ENCODE peak calls at places on chromosomes 3 and 15, in nine cellular contexts. A, L, G, W, E, K, T, N and S are unnamed samples. For H3K27me3, the result is how much of the 10 kb centered on the place peaks cover.

GRCh38 chr3:2597615-2598014 is 498.9 kb downstream of the CNTN4 start:
- DNase-seq in G (no peak), N (no peak), T (no peak), A (no peak), L (peak), E (no peak), K (no peak), W (no peak), S (peak)

GRCh38 chr3:104779324-104779723 is 587.4 kb upstream of the ALCAM start:
- DNase-seq in N (no peak), L (no peak), E (no peak), T (no peak), K (no peak), G (no peak), W (no peak), A (no peak), S (no peak)

GRCh38 chr3:38706961-38707360 is 57.5 kb upstream of the SCN5A start:
- DNase-seq in G (no peak), T (no peak), E (no peak), K (no peak), W (no peak), L (no peak), N (no peak), A (no peak), S (no peak)

GRCh38 chr15:65401607-65402240 is 21.0 kb downstream of the IGDCC4 start:
- DNase-seq in G (no peak), K (no peak), L (no peak), T (no peak), A (no peak), N (no peak), W (no peak), E (no peak), S (no peak)

GRCh38 chr3:133264920-133265319 is 134.9 kb upstream of the BFSP2 start:
- DNase-seq in T (no peak), K (no peak), L (no peak), E (no peak), A (no peak), G (no peak), W (no peak), N (no peak), S (no peak)

GRCh38 chr3:44584646-44585501 is at the start of gene ZNF660:
- DNase-seq in G (peak), L (peak), W (peak), N (no peak), K (peak), T (peak), A (peak), E (peak), S (peak)

GRCh38 chr3:71791634-71792033 is 6.7 kb upstream of the PROK2 start:
- DNase-seq in A (no peak), N (no peak), K (no peak), G (no peak), T (no peak), L (no peak), W (no peak), E (no peak), S (no peak)

GRCh38 chr15:88700716-88701115 is 61.9 kb downstream of the ISG20 start:
- DNase-seq in L (no peak), G (no peak), A (no peak), K (no peak), E (no peak), W (no peak), T (no peak), N (no peak), S (no peak)

GRCh38 chr3:195461518-195462307 is 18.9 kb upstream of the ACAP2 start:
- DNase-seq in L (no peak), K (no peak), N (no peak), A (no peak), G (no peak), E (no peak), W (no peak), T (no peak), S (peak)

GRCh38 chr3:79361748-79362378 is 405.9 kb downstream of the ROBO1 start:
- DNase-seq in W (peak), L (peak), N (no peak), A (no peak), E (no peak), G (no peak), T (no peak), K (peak), S (no peak)

GRCh38 chr3:105837143-105837740 is 31.6 kb downstream of the CBLB start:
- DNase-seq in N (no peak), A (no peak), T (no peak), E (no peak), K (no peak), L (no peak), G (no peak), W (no peak), S (no peak)

GRCh38 chr15:90931737-90932659 is at the start of gene HDDC3:
- DNase-seq in L (peak), G (peak), W (peak), K (peak), N (peak), T (peak), E (peak), A (peak), S (peak)

GRCh38 chr3:184275961-184276910 is at the start of gene ECE2:
- DNase-seq in E (peak), N (no peak), L (no peak), A (no peak), K (no peak), G (no peak), W (no peak), T (no peak), S (no peak)

GRCh38 chr3:105537371-105538075 is 170.8 kb downstream of the ALCAM start:
- DNase-seq in W (no peak), L (no peak), T (no peak), E (no peak), K (no peak), G (no peak), A (no peak), N (no peak), S (no peak)

GRCh38 chr3:169203631-169204550 is 459.6 kb downstream of the MECOM start:
- DNase-seq in N (no peak), A (no peak), G (no peak), L (no peak), W (no peak), K (peak), T (no peak), E (no peak), S (no peak)

GRCh38 chr3:177478170-177478859 is 281.0 kb upstream of the TBL1XR1 start:
- DNase-seq in L (peak), G (no peak), E (peak), K (peak), N (no peak), A (no peak), T (no peak), W (peak), S (no peak)

GRCh38 chr15:56205061-56205876 is 38.4 kb downstream of the RFX7 start:
- DNase-seq in A (no peak), E (no peak), K (peak), G (no peak), N (no peak), T (no peak), W (no peak), L (no peak), S (no peak)

GRCh38 chr3:114508976-114509375 is 215.1 kb downstream of the TIGIT start:
- DNase-seq in A (no peak), W (no peak), L (no peak), T (no peak), E (no peak), G (no peak), K (peak), N (no peak), S (no peak)

GRCh38 chr3:156509209-156510174 is 45.4 kb downstream of the SSR3 start:
- DNase-seq in N (no peak), A (no peak), T (no peak), E (no peak), G (no peak), K (peak), W (peak), L (peak), S (no peak)

GRCh38 chr3:128550113-128550440 is 57.1 kb upstream of the GATA2 start:
- DNase-seq in N (no peak), E (no peak), L (no peak), T (no peak), G (no peak), W (no peak), K (no peak), A (no peak), S (no peak)

GRCh38 chr3:5186854-5187151 is 704 bp upstream of the EDEM1 start:
- DNase-seq in K (peak), G (no peak), L (peak), E (peak), W (no peak), N (no peak), A (no peak), T (no peak), S (no peak)

GRCh38 chr3:177193706-177194268 is 3.5 kb downstream of the TBL1XR1 start:
- DNase-seq in W (no peak), T (no peak), N (no peak), G (no peak), A (no peak), E (no peak), L (no peak), K (no peak), S (no peak)

GRCh38 chr3:97948351-97949109 is 23.7 kb downstream of the RIOX2 start:
- DNase-seq in T (no peak), N (no peak), W (no peak), K (peak), E (no peak), G (no peak), L (no peak), A (no peak), S (no peak)

GRCh38 chr15:63073497-63074172 is 31.1 kb downstream of the TPM1 start:
- DNase-seq in N (no peak), L (no peak), A (no peak), W (no peak), K (no peak), T (no peak), E (no peak), G (no peak), S (no peak)

GRCh38 chr3:78762121-78762520 is 1005.7 kb downstream of the ROBO1 start:
- DNase-seq in E (no peak), T (no peak), K (no peak), W (no peak), A (no peak), G (no peak), N (no peak), L (no peak), S (no peak)

GRCh38 chr15:26628879-26629529 is 143.9 kb downstream of the GABRB3 start:
- DNase-seq in A (peak), E (peak), W (no peak), T (peak), G (peak), L (peak), N (no peak), K (peak), S (peak)

GRCh38 chr3:123261666-123262065 is 59.9 kb downstream of the SEC22A start:
- DNase-seq in N (no peak), L (no peak), W (no peak), A (no peak), T (no peak), K (no peak), E (no peak), G (no peak), S (no peak)

GRCh38 chr15:57827021-57827420 is 120.5 kb downstream of the POLR2M start:
- DNase-seq in G (no peak), N (no peak), T (no peak), K (no peak), E (no peak), A (no peak), L (no peak), W (no peak), S (no peak)

GRCh38 chr3:123348471-123349200 is 100.3 kb downstream of the ADCY5 start:
- DNase-seq in E (no peak), G (no peak), N (no peak), T (no peak), K (no peak), A (no peak), W (no peak), L (no peak), S (no peak)

GRCh38 chr3:161208931-161209330 is 12.2 kb upstream of the NMD3 start:
- DNase-seq in A (no peak), E (no peak), W (no peak), N (no peak), L (no peak), G (no peak), K (no peak), T (no peak), S (no peak)

GRCh38 chr3:159458982-159459381 is 529.7 kb upstream of the IL12A start:
- DNase-seq in E (no peak), G (no peak), L (no peak), T (no peak), W (no peak), K (no peak), N (no peak), A (no peak), S (no peak)

GRCh38 chr15:97126556-97127233 is 796.2 kb downstream of the NR2F2 start:
- DNase-seq in K (no peak), N (no peak), A (no peak), T (no peak), E (no peak), W (no peak), G (no peak), L (no peak), S (no peak)

GRCh38 chr3:122942937-122943827 is 84.4 kb downstream of the SEMA5B start:
- DNase-seq in K (peak), T (peak), W (peak), L (peak), A (peak), G (peak), N (no peak), E (peak), S (peak)

GRCh38 chr15:99213187-99213811 is 36.1 kb downstream of the TTC23 start:
- DNase-seq in L (peak), N (peak), T (peak), W (peak), A (peak), E (peak), G (peak), K (peak), S (peak)

GRCh38 chr15:60933914-60934885 is 294.9 kb downstream of the RORA start:
- DNase-seq in N (no peak), A (no peak), K (no peak), E (no peak), W (no peak), G (no peak), T (no peak), L (no peak), S (no peak)

DNA sequence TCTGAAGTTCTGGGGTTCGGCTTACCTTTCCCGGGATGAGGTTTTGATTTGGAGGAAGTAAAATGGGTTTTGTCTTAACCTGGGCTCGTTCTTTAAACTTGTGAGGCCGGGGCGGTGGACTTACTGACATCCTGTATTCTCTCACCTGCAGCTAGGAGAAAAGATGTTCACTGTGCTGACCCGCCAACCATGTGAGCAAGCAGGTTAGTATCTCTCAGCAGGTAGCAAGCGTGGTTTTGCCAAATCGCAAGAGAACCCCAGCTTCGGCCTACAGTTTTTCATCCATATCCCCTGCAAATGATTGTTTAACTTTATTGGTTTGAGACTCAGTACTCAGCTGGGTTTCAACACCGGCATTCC is 891 bp downstream of the ENTPD3 start:
- DNase-seq in G (no peak), A (no peak), T (no peak), L (no peak), N (no peak), K (no peak), W (no peak), E (no peak), S (no peak)
- H3K27me3 ChIP-seq in G (under half), A (under half), T (under half), L (under half), N (under half), K (under half), W (under half), E (under half), S (under half)

DNA sequence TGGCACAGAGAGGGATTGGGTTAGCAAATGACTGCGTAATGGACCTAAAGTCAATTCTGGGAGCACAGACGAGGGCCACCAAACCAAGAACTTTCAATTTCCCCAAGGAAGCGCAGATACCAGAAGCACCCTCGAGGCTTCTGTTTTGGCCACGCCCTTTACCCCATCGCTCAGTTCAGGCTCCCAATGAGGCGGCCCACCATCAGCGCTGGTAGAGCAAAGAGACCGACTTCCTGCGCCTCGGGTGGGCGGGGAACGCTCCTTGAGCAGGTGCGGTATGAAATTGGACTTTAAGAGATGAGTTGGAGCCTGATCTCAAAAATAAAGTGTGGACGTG is 603 bp upstream of the SPSB4 start:
- DNase-seq in N (no peak), T (no peak), A (no peak), G (no peak), L (no peak), K (no peak), E (no peak), W (no peak), S (no peak)
- H3K27me3 ChIP-seq in N (under half), T (under half), A (half or more), G (under half), L (half or more), K (under half), E (under half), W (under half), S (under half)

DNA sequence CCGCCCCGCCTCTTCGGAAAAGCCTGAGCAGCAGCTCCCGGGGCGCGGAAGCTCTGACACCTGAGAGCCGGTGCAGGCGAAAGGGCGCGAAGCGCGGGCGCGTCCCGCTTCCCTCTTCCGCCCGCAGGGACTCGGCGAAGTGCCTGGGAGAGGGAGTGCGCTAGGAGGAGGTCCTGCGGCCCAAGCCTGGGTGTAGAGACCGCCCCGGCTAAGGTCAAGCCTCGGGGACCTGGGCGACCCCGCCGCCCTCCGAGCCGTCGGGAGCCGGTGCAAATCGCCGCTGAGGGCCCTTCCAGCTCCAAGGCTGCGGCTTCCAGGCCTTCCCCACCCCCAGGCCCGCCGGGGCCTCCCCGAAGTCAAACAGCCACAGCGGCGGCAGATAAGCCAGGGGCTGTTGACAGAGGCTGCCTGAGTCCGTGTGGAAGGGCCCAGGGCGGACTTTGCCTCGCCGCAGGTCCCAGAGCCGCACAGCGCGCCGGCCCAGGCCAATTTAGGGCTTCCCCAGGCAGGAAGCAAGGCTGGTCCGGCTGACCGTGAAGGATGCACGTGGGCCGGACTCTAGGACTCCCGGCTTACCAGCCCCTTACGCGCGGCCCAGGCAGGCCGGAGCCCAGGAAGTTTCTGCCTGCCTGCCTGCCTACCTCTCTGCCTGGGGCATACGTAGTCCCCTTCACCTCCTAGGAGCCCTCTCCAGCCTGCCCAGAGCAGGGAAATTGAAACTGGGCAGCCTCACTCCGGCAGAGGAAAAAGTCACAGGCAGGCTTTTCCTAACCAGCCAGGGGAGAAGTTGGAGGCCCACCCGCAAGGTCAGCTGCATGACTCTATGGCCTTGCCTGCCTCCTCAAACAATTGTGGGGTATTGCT is 2.3 kb downstream of the ITPKA start:
- DNase-seq in L (peak), E (peak), K (no peak), W (no peak), T (no peak), N (no peak), G (peak), A (no peak), S (peak)
- H3K27me3 ChIP-seq in L (half or more), E (under half), K (half or more), W (under half), T (under half), N (half or more), G (under half), A (half or more), S (under half)

GRCh38 chr15:68431037-68431791 is 749 bp downstream of the ITGA11 start:
- DNase-seq in T (peak), E (no peak), G (no peak), K (peak), L (peak), N (no peak), W (no peak), A (peak), S (peak)
- H3K27me3 ChIP-seq in T (under half), E (under half), G (under half), K (half or more), L (under half), N (under half), W (under half), A (half or more), S (under half)

GRCh38 chr15:89749526-89749925 is 1.5 kb downstream of the MESP1 start:
- DNase-seq in A (no peak), E (no peak), W (no peak), G (no peak), K (no peak), N (no peak), L (no peak), T (no peak), S (no peak)

GRCh38 chr15:89749951-89750559 is 994 bp downstream of the MESP1 start:
- DNase-seq in L (no peak), N (no peak), G (no peak), E (peak), T (peak), A (no peak), W (no peak), K (no peak), S (no peak)

GRCh38 chr15:89753855-89754254 is 2.8 kb upstream of the MESP1 start:
- DNase-seq in W (no peak), T (no peak), N (no peak), G (no peak), A (no peak), E (no peak), K (no peak), L (no peak), S (no peak)

GRCh38 chr15:89750560-89751542 is at the start of gene MESP1:
- DNase-seq in G (peak), E (peak), N (peak), A (peak), K (peak), T (peak), L (peak), W (peak), S (peak)

DNA sequence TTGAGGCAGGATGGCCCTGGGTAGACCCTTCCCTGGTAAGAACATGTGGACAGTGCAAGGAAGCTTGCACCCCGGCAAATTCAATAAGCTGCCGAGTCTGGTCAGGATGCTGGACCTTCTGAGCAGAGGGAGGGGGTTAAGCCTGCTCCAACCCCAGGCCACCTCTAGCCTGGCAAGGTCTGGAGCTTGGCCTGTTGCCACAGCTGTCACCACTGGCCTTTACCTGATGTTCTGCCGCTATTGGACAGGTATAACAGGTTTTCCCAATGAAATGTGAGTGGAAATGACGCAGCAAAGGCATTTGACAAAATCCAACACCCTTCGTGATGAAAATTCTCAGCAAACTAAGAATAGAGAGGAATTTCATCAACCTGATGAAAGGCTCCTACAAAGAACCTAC is 699 bp upstream of the MESP1 start:
- DNase-seq in G (no peak), K (no peak), W (no peak), L (no peak), T (no peak), N (no peak), A (no peak), E (peak), S (no peak)
- H3K27me3 ChIP-seq in G (under half), K (under half), W (under half), L (under half), T (under half), N (under half), A (under half), E (under half), S (under half)